ENCODE peak calls at places on chromosomes 5 and 9, in eight cellular contexts. G, X, A, H, S, N, O and D are unnamed samples. For H3K36me3, the result is how much of the 10 kb centered on the place peaks cover.

GRCh38 chr9:130235558-130236435 is 29.8 kb upstream of the HMCN2 start:
- DNase-seq in G (peak), X (peak), A (no peak), H (peak), S (peak), N (no peak), O (peak), D (peak)

GRCh38 chr9:100229561-100229960 is 123.2 kb downstream of the TEX10 start:
- DNase-seq in G (no peak), X (no peak), A (no peak), H (no peak), S (no peak), N (no peak), O (no peak), D (no peak)

GRCh38 chr9:93108301-93109041 is 12.5 kb downstream of the CARD19 start:
- DNase-seq in G (no peak), X (no peak), A (no peak), H (no peak), S (no peak), N (no peak), O (no peak), D (no peak)

GRCh38 chr5:67058998-67059746 is 137.4 kb downstream of the CD180 start:
- DNase-seq in G (no peak), X (no peak), A (no peak), H (no peak), S (peak), N (no peak), O (peak), D (peak)

GRCh38 chr9:23319092-23319491 is 506.9 kb downstream of the ELAVL2 start:
- DNase-seq in G (no peak), X (no peak), A (no peak), H (no peak), S (no peak), N (no peak), O (no peak), D (no peak)

GRCh38 chr5:15757635-15758034 is 257.7 kb downstream of the FBXL7 start:
- DNase-seq in G (no peak), X (no peak), A (no peak), H (no peak), S (no peak), N (no peak), O (no peak), D (no peak)

GRCh38 chr5:107147584-107147983 is 523.2 kb downstream of the EFNA5 start:
- DNase-seq in G (no peak), X (no peak), A (no peak), H (no peak), S (no peak), N (no peak), O (peak), D (no peak)

GRCh38 chr9:127567119-127567897 is 44.8 kb upstream of the STXBP1 start:
- DNase-seq in G (peak), X (peak), A (no peak), H (no peak), S (peak), N (no peak), O (peak), D (no peak)

GRCh38 chr5:181241393-181241975 is 2.2 kb downstream of the RACK1 start:
- DNase-seq in G (peak), X (peak), A (no peak), H (peak), S (peak), N (no peak), O (no peak), D (no peak)

GRCh38 chr5:81767938-81768337 is 17.0 kb upstream of the SSBP2 start:
- DNase-seq in G (peak), X (peak), A (no peak), H (no peak), S (peak), N (no peak), O (no peak), D (no peak)

GRCh38 chr5:27472000-27472763 is 433.8 kb upstream of the CDH9 start:
- DNase-seq in G (peak), X (peak), A (peak), H (peak), S (peak), N (no peak), O (peak), D (peak)

GRCh38 chr5:77693913-77694312 is 55.4 kb upstream of the OTP start:
- DNase-seq in G (no peak), X (no peak), A (no peak), H (no peak), S (no peak), N (no peak), O (no peak), D (no peak)

GRCh38 chr9:108869092-108869725 is 7.1 kb downstream of the ACTL7A start:
- DNase-seq in G (peak), X (peak), A (no peak), H (peak), S (peak), N (peak), O (no peak), D (no peak)

GRCh38 chr9:68760674-68761003 is 55.6 kb downstream of the PIP5K1B start:
- DNase-seq in G (no peak), X (no peak), A (no peak), H (no peak), S (no peak), N (no peak), O (no peak), D (no peak)

GRCh38 chr5:145347026-145347616 is 488.0 kb downstream of the PRELID2 start:
- DNase-seq in G (peak), X (peak), A (no peak), H (peak), S (peak), N (peak), O (peak), D (peak)

GRCh38 chr5:8829322-8830029 is 716.4 kb downstream of the SEMA5A start:
- DNase-seq in G (peak), X (peak), A (no peak), H (no peak), S (peak), N (no peak), O (no peak), D (no peak)

GRCh38 chr5:149211566-149211965 is 60.1 kb upstream of the AFAP1L1 start:
- DNase-seq in G (peak), X (peak), A (no peak), H (no peak), S (peak), N (no peak), O (no peak), D (no peak)

GRCh38 chr5:163574477-163575440 is 69.3 kb downstream of the MAT2B start:
- DNase-seq in G (no peak), X (no peak), A (no peak), H (no peak), S (no peak), N (no peak), O (no peak), D (no peak)

GRCh38 chr5:134906811-134907210 is 1.9 kb downstream of the PCBD2 start:
- DNase-seq in G (no peak), X (no peak), A (no peak), H (no peak), S (no peak), N (peak), O (no peak), D (no peak)

DNA sequence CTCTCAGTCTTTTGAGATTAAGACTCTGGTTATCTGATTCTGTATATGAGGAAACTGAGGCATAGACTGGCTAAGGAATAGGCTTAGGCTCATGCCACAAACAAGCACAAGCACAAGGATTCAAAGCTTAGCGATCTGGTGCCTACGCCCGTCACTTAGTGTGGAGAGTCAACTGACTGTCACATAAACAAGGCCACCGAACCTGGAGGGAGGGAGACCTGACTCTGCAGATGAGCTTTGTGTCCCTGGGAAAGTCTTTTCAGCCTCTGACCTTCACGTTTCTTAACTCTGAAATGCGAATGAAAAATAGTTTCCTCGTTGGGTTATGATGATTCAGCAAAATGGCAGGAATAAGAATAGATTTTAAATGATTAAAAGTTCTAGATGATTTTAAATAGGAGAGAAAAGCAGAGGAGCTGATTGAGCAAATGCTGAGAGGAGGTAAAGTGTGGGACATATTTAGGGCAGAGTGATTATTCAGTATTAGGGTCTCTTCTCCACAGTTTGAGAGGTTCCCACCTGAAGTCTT is 135.4 kb downstream of the GRIA1 start:
- DNase-seq in G (no peak), X (no peak), A (no peak), H (no peak), S (no peak), N (no peak), O (no peak), D (no peak)
- H3K27ac ChIP-seq in G (no peak), X (no peak), A (no peak), H (no peak), S (no peak), N (no peak), O (no peak), D (no peak)

DNA sequence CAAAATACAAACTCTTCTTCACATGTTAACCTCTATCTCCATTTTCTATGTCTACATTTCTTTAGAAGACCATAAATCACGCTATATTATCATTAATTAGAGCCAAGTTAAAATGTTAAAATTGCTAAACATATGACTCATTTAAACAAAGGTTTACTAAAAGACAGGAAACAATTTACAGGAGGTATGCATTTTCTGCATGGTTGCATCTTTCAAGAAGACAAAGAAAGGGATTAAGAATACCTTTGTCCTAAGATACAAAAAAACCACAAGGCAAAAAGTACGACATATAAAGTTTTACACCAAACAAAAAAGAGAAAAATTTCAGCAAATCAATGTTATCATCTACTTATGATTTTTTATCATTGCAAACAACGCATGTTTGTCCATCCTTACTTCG is 324.4 kb downstream of the PDE4D start:
- DNase-seq in G (peak), X (no peak), A (no peak), H (no peak), S (no peak), N (no peak), O (peak), D (no peak)
- H2AFZ ChIP-seq in G (no peak), X (no peak), A (no peak), H (no peak), S (no peak), N (no peak), O (no peak), D (no peak)

GRCh38 chr9:136411358-136411757 is 900 bp downstream of the PMPCA start:
- DNase-seq in G (no peak), X (no peak), A (no peak), H (no peak), S (no peak), N (no peak), O (no peak), D (no peak)

GRCh38 chr9:136410500-136411287 is at the start of the genes ENTR1 and PMPCA:
- DNase-seq in G (peak), X (peak), A (peak), H (peak), S (peak), N (peak), O (peak), D (peak)

GRCh38 chr9:136409557-136410455 is 608 bp downstream of the ENTR1 start:
- DNase-seq in G (peak), X (peak), A (no peak), H (peak), S (peak), N (no peak), O (peak), D (peak)

GRCh38 chr9:136416427-136416826 is 6.0 kb downstream of the PMPCA start:
- DNase-seq in G (peak), X (peak), A (no peak), H (no peak), S (no peak), N (no peak), O (no peak), D (no peak)

GRCh38 chr9:136412912-136413420 is 2.5 kb downstream of the PMPCA start:
- DNase-seq in G (peak), X (no peak), A (no peak), H (no peak), S (no peak), N (no peak), O (no peak), D (no peak)
- H3K36me3 ChIP-seq in G (under half), X (under half), A (under half), H (under half), S (half or more), N (half or more), O (under half), D (under half)

GRCh38 chr9:32708480-32709150 is 73.1 kb upstream of the TAF1L start:
- DNase-seq in G (no peak), X (no peak), A (no peak), H (no peak), S (no peak), N (no peak), O (no peak), D (no peak)
- H3K27ac ChIP-seq in G (no peak), X (no peak), A (no peak), H (no peak), S (no peak), N (no peak), O (no peak), D (no peak)